ENCODE peak calls at places on chromosomes 1 and 21, in seven cellular contexts. V is A549, Z is HepG2, Y is H1, I is K562, D is GM12878, H is SK-N-SH. N is an unnamed sample.

GRCh38 chr1:45843474-45843905 is 40.1 kb downstream of the MAST2 start:
- DNase-seq in V (peak; percentile 16), Z (no peak), Y (no peak), I (peak; percentile 13), D (no peak), H (no peak), N (peak; percentile 69)

GRCh38 chr1:107925565-107925964 is 39.4 kb downstream of the VAV3 start:
- DNase-seq in V (no peak), Z (no peak), Y (no peak), I (no peak), D (no peak), H (no peak), N (no peak)

GRCh38 chr1:8116892-8117262 is 90.8 kb upstream of the ERRFI1 start:
- DNase-seq in V (peak; percentile 65), Z (peak; percentile 93), Y (no peak), I (no peak), D (no peak), H (no peak), N (peak; percentile 93)

GRCh38 chr1:109425902-109426277 is 358 bp downstream of the PSMA5 start:
- DNase-seq in V (peak; percentile 58), Z (peak; percentile 59), Y (no peak), I (peak; percentile 83), D (no peak), H (no peak), N (peak; percentile 53)

GRCh38 chr21:32770514-32771133 is 931 bp downstream of the PAXBP1 start:
- DNase-seq in V (peak; percentile 5), Z (peak; percentile 10), Y (no peak), I (peak; percentile 17), D (no peak), H (no peak), N (peak; percentile 8)

GRCh38 chr1:230465701-230466100 is 39.6 kb upstream of the PGBD5 start:
- DNase-seq in V (no peak), Z (no peak), Y (no peak), I (no peak), D (no peak), H (no peak), N (no peak)

GRCh38 chr1:239308701-239309333 is 77.6 kb upstream of the CHRM3 start:
- DNase-seq in V (peak; percentile 28), Z (no peak), Y (peak; percentile 21), I (peak; percentile 23), D (no peak), H (peak; percentile 6), N (no peak)

GRCh38 chr1:164699815-164700491 is 141.0 kb downstream of the PBX1 start:
- DNase-seq in V (no peak), Z (no peak), Y (no peak), I (no peak), D (no peak), H (no peak), N (no peak)

GRCh38 chr21:45886610-45887026 is 95.0 kb upstream of the COL6A1 start:
- DNase-seq in V (no peak), Z (no peak), Y (no peak), I (no peak), D (no peak), H (no peak), N (no peak)

GRCh38 chr1:214398490-214398889 is 117.5 kb downstream of the SMYD2 start:
- DNase-seq in V (no peak), Z (no peak), Y (no peak), I (no peak), D (no peak), H (no peak), N (no peak)

GRCh38 chr1:183244466-183244865 is 58.4 kb downstream of the LAMC2 start:
- DNase-seq in V (no peak), Z (no peak), Y (no peak), I (no peak), D (no peak), H (no peak), N (peak; percentile 28)

GRCh38 chr21:22597660-22598255 is 1599.5 kb downstream of the NCAM2 start:
- DNase-seq in V (no peak), Z (no peak), Y (no peak), I (no peak), D (no peak), H (no peak), N (no peak)

GRCh38 chr1:240138867-240139266 is 47.2 kb downstream of the FMN2 start:
- DNase-seq in V (no peak), Z (no peak), Y (no peak), I (no peak), D (no peak), H (no peak), N (no peak)

GRCh38 chr1:15851251-15852035 is 3.9 kb downstream of the SPEN start:
- DNase-seq in V (no peak), Z (no peak), Y (no peak), I (peak; percentile 40), D (no peak), H (no peak), N (no peak)

GRCh38 chr1:109252167-109252892 is 3.0 kb downstream of the CELSR2 start:
- DNase-seq in V (no peak), Z (no peak), Y (no peak), I (no peak), D (no peak), H (peak; percentile 4), N (no peak)

GRCh38 chr1:183198463-183198862 is 12.4 kb downstream of the LAMC2 start:
- DNase-seq in V (peak; percentile 24), Z (no peak), Y (no peak), I (no peak), D (no peak), H (no peak), N (peak; percentile 98)

GRCh38 chr21:41755934-41756773 is 10.7 kb downstream of the RIPK4 start:
- DNase-seq in V (no peak), Z (no peak), Y (no peak), I (no peak), D (no peak), H (no peak), N (no peak)

GRCh38 chr1:6762060-6762459 is 23.2 kb upstream of the CAMTA1 start:
- DNase-seq in V (no peak), Z (peak; percentile 58), Y (no peak), I (no peak), D (no peak), H (no peak), N (no peak)

GRCh38 chr21:25626752-25627151 is 12.3 kb upstream of the JAM2 start:
- DNase-seq in V (no peak), Z (no peak), Y (no peak), I (no peak), D (no peak), H (peak; percentile 33), N (no peak)

GRCh38 chr1:46991083-46991923 is 32.2 kb upstream of the CYP4X1 start:
- DNase-seq in V (peak; percentile 12), Z (peak; percentile 33), Y (no peak), I (peak; percentile 25), D (no peak), H (no peak), N (no peak)

GRCh38 chr1:184752656-184753055 is 2.0 kb downstream of the EDEM3 start:
- DNase-seq in V (no peak), Z (no peak), Y (no peak), I (peak; percentile 65), D (no peak), H (no peak), N (no peak)

GRCh38 chr1:184753093-184753492 is 1.6 kb downstream of the EDEM3 start:
- DNase-seq in V (no peak), Z (no peak), Y (no peak), I (no peak), D (no peak), H (no peak), N (no peak)

GRCh38 chr1:184754479-184755225 is at the start of gene EDEM3:
- DNase-seq in V (peak; percentile 99), Z (peak; percentile 98), Y (peak; percentile 99), I (peak; percentile 100), D (peak; percentile 97), H (peak; percentile 94), N (peak; percentile 99)

GRCh38 chr1:184755226-184756065 is 788 bp upstream of the EDEM3 start:
- DNase-seq in V (peak; percentile 22), Z (no peak), Y (no peak), I (peak; percentile 55), D (no peak), H (peak; percentile 16), N (no peak)

GRCh38 chr1:184753608-184754478 is 815 bp downstream of the EDEM3 start:
- DNase-seq in V (peak; percentile 21), Z (peak; percentile 16), Y (no peak), I (peak; percentile 72), D (no peak), H (no peak), N (peak; percentile 29)
- TF ChIP-seq RFX5 in V (no peak), Z (no peak), Y (no peak), I (no peak), D (no peak), H (no peak), N (no peak)

GRCh38 chr1:25573591-25573930 is 30.2 kb downstream of the LDLRAP1 start:
- DNase-seq in V (peak; percentile 23), Z (peak; percentile 34), Y (no peak), I (no peak), D (no peak), H (no peak), N (no peak)
- H3K4me2 ChIP-seq in V (peak overlapping the region; percentile 61), Z (peak overlapping the region; percentile 67), Y (no peak overlapping the region), I (no peak overlapping the region), D (no peak overlapping the region), H (no peak overlapping the region), N (no peak overlapping the region)

GRCh38 chr1:180863158-180863775 is 49.4 kb upstream of the KIAA1614 start:
- DNase-seq in V (peak; percentile 50), Z (peak; percentile 31), Y (no peak), I (peak; percentile 74), D (no peak), H (peak; percentile 34), N (peak; percentile 68)
- TF ChIP-seq RFX5 in V (no peak), Z (no peak), Y (no peak), I (no peak), D (no peak), H (no peak), N (no peak)

DNA sequence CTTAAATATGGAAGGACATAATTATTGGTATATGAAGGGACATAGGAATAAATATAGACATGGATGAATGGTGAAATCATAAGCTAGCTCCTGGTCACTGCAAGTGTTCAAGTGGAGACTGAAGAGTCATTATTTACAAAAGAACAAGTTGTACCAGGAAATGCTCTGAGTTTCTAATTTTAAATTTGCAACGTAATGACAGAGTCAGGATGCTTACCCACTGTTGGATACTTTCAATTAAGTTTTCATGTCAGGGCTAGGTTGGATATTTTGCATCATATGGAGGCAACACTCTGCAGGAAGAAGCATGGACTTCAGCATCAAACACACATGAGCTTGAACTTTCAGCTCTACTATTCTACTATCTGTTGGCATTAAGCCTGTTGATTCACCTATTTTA is 499.6 kb upstream of the C1orf87 start:
- DNase-seq in V (peak; percentile 4), Z (no peak), Y (no peak), I (no peak), D (no peak), H (no peak), N (no peak)
- H3K4me2 ChIP-seq in V (no peak overlapping the region), Z (no peak overlapping the region), Y (no peak overlapping the region), I (no peak overlapping the region), D (no peak overlapping the region), H (no peak overlapping the region), N (no peak overlapping the region)

GRCh38 chr1:242692988-242693387 is 168.5 kb upstream of the PLD5 start:
- DNase-seq in V (no peak), Z (no peak), Y (no peak), I (no peak), D (no peak), H (no peak), N (no peak)
- TF ChIP-seq RFX5 in V (no peak), Z (no peak), Y (no peak), I (no peak), D (no peak), H (no peak), N (no peak)

GRCh38 chr1:14366361-14367018 is 232.0 kb upstream of the KAZN start:
- DNase-seq in V (no peak), Z (no peak), Y (no peak), I (no peak), D (no peak), H (peak; percentile 60), N (no peak)
- H3K4me2 ChIP-seq in V (no peak overlapping the region), Z (no peak overlapping the region), Y (no peak overlapping the region), I (no peak overlapping the region), D (no peak overlapping the region), H (no peak overlapping the region), N (peak overlapping the region; percentile 20)